ENCODE peak calls at places on chromosomes 6 and 20, in five cellular contexts. W, A, N, Z and Q are unnamed samples.

GRCh38 chr20:61589055-61589385 is 337.0 kb downstream of the CDH4 start:
- DNase-seq in W (no peak), A (peak; percentile 88), N (no peak), Z (peak; percentile 69), Q (no peak)

GRCh38 chr6:84581494-84582259 is 182.7 kb downstream of the TBX18 start:
- DNase-seq in W (no peak), A (peak; percentile 79), N (no peak), Z (peak; percentile 83), Q (no peak)

GRCh38 chr6:11615214-11615602 is 77.7 kb downstream of the TMEM170B start:
- DNase-seq in W (no peak), A (peak; percentile 52), N (no peak), Z (peak; percentile 69), Q (no peak)

GRCh38 chr6:165883851-165884640 is 221.0 kb upstream of the PDE10A start:
- DNase-seq in W (no peak), A (no peak), N (no peak), Z (no peak), Q (no peak)

GRCh38 chr20:23296841-23297701 is 53.5 kb upstream of the NXT1 start:
- DNase-seq in W (no peak), A (no peak), N (no peak), Z (peak; percentile 16), Q (no peak)

GRCh38 chr20:31811796-31812728 is 7.1 kb upstream of the MYLK2 start:
- DNase-seq in W (no peak), A (peak; percentile 94), N (no peak), Z (peak; percentile 52), Q (no peak)

GRCh38 chr20:58997141-58997770 is 9.8 kb downstream of the CTSZ start:
- DNase-seq in W (no peak), A (no peak), N (no peak), Z (no peak), Q (no peak)

GRCh38 chr6:80203283-80203682 is 96.8 kb downstream of the BCKDHB start:
- DNase-seq in W (no peak), A (no peak), N (no peak), Z (no peak), Q (no peak)

GRCh38 chr6:118562248-118562647 is 14.2 kb downstream of the PLN start:
- DNase-seq in W (no peak), A (no peak), N (no peak), Z (no peak), Q (no peak)

GRCh38 chr6:118567974-118568373 is 19.9 kb downstream of the PLN start:
- DNase-seq in W (no peak), A (no peak), N (no peak), Z (no peak), Q (no peak)

GRCh38 chr6:118569498-118569897 is 21.4 kb downstream of the PLN start:
- DNase-seq in W (no peak), A (no peak), N (no peak), Z (no peak), Q (no peak)

GRCh38 chr6:118562959-118563358 is 14.9 kb downstream of the PLN start:
- DNase-seq in W (no peak), A (no peak), N (no peak), Z (no peak), Q (no peak)

DNA sequence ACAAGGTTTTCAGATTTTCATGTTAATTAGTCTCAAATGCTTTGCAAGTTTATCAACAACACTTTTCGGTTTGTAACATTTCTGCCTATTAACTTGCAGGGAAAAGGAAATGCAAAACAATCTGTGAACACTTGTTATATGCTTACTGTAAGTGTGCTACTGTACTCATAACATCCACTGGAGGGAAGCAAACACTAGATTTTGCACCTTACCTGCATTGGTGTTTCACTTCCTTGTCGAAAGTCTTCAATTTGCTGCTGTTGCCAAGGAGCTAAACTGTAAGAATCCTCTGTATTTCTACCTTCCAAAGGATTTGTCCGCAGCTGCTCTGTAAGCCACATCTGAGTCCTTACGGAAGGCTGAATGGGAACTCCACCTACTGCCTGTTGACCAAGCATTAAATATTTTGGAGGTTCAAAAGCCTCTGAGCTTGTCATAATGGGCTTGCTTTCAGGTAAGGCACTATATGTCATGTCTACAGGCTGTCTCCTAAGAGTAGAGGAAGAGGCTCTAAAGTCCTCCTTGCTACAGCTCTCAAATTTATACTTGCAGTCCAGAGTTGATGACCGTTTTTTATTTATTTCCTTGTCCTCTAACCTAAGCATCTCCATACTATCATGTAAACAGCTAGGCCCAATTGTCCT is 17.3 kb downstream of the PLN start:
- DNase-seq in W (no peak), A (no peak), N (no peak), Z (no peak), Q (no peak)
- TF ChIP-seq CTCF in W (peak; percentile 63), A (peak; percentile 27), N (peak; percentile 35), Z (peak; percentile 19), Q (peak; percentile 69)

DNA sequence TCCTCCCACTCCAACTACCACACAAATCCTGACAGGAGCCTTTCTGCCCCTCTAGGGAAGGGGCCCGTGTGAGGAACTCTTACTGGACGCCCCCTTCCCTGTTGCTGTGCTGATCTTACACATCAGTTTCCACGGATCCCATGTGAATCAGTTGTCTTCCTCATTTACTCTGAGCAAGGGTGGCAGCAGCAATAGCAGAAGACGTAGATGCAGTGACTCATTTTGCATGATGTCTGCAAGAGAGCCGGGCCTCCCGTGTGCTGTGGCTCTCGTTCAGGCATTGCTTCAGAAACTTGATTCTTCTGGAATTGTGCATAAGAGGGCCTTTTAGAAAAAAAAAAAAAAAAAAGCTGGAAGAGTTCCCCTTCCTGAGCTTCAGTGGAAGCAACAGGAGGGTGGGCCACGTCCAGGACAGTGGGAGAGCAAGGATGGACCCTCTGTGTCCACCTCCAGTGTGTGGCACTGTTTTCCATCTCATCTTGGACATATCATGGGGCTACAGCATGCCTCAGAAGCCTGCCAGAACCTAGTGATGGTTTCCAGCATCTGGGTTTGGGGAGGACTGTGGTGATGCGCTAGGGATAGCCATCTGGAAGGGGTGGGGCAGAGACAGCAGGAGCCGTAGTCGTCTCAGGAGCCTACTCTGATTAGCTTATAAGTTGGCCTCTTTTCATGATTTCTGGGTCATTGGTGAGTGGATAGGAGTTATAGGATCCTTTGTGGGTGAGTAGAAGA is 62.1 kb downstream of the FOXO3 start:
- DNase-seq in W (no peak), A (peak; percentile 96), N (peak; percentile 49), Z (peak; percentile 91), Q (no peak)
- TF ChIP-seq CTCF in W (no peak), A (no peak), N (no peak), Z (peak; percentile 10), Q (no peak)

GRCh38 chr6:169751242-169752073 is at the start of the genes DYNLT2 and ERMARD:
- DNase-seq in W (peak; percentile 91), A (peak; percentile 93), N (peak; percentile 93), Z (peak; percentile 93), Q (peak; percentile 87)
- TF ChIP-seq CTCF in W (no peak), A (peak; percentile 16), N (peak; percentile 47), Z (no peak), Q (peak; percentile 24)

GRCh38 chr20:10179574-10180298 is 38.9 kb upstream of the SNAP25 start:
- DNase-seq in W (no peak), A (peak; percentile 35), N (no peak), Z (no peak), Q (peak; percentile 5)
- TF ChIP-seq CTCF in W (no peak), A (peak; percentile 63), N (no peak), Z (peak; percentile 42), Q (peak; percentile 55)

GRCh38 chr6:52389264-52389625 is 27.3 kb downstream of the PAQR8 start:
- DNase-seq in W (no peak), A (no peak), N (no peak), Z (no peak), Q (no peak)

GRCh38 chr6:52388790-52389189 is 26.8 kb downstream of the PAQR8 start:
- DNase-seq in W (no peak), A (no peak), N (no peak), Z (no peak), Q (no peak)

GRCh38 chr6:52390361-52390727 is 28.4 kb downstream of the PAQR8 start:
- DNase-seq in W (peak; percentile 55), A (peak; percentile 33), N (no peak), Z (peak; percentile 42), Q (no peak)

GRCh38 chr6:52391599-52391998 is 28.5 kb upstream of the EFHC1 start:
- DNase-seq in W (no peak), A (no peak), N (no peak), Z (no peak), Q (no peak)

DNA sequence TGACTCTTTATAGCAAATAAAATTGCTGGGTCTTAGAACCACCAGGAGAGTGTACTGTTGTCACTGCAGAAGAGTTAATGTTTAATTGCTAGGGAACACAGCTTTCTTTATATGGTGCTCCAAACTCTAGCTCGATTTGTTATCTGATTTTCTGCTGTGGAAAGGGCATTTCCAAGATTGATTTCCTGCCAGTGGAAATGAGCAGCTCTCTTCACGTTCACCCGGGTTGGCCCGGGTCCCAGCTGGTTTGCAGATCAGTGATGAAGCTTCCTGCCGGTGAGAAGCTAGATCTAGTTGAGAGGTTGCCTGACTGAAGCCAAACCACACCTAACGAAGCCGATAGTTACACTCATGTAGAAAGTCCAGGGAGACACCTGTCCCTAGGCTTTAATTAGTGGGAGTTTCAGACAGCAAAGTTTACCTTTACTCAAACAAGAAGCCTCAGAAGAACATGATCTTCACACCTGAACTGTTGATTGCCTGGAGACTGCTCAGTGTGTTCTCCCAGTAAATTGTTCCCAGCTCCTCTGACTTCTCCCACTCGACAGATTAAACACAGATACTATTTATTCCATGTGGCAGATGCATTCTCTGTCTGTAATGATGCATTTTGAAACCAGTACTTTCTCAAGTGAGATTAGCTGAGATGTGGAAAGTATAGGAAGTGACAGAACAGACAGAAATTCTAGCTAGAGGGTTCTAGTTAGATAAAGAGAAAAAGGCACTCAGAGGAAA is 27.8 kb downstream of the PAQR8 start:
- DNase-seq in W (peak; percentile 58), A (peak; percentile 15), N (peak; percentile 62), Z (peak; percentile 44), Q (no peak)
- TF ChIP-seq CTCF in W (peak; percentile 53), A (no peak), N (no peak), Z (peak; percentile 1), Q (no peak)

DNA sequence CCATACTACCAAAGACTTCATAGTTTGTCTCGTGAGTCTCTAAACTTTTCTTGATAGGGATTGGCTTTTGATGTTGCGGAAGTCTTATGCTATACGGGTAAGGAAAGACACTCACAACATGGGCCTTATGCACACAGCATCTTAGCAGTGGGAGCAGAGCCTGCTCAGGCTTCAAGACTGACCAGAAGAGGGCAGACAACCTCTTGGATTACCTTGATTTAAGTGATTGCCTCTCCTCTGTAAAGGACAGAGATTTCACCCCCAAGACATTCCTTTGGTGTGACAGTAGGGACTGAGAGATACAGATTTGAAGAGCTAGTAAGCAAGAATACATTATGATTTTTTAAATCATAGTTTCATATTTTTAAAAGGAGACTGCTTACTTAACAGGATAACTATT is 71.0 kb upstream of the SAMD3 start:
- DNase-seq in W (peak; percentile 18), A (peak; percentile 74), N (peak; percentile 19), Z (peak; percentile 70), Q (peak; percentile 5)
- TF ChIP-seq CTCF in W (peak; percentile 56), A (peak; percentile 88), N (no peak), Z (peak; percentile 71), Q (peak; percentile 63)

GRCh38 chr6:167907837-167908681 is 81.3 kb downstream of the AFDN start:
- DNase-seq in W (no peak), A (peak; percentile 32), N (no peak), Z (no peak), Q (no peak)
- TF ChIP-seq CTCF in W (no peak), A (peak; percentile 48), N (no peak), Z (peak; percentile 61), Q (peak; percentile 62)